ENCODE peak calls at places on chromosomes 3 and 15, in six cellular contexts. N, B, U, G, O and I are unnamed samples.

GRCh38 chr15:91055548-91056331 is 33.3 kb upstream of the VPS33B start:
- DNase-seq in B (no peak), U (peak; percentile 80), N (peak; percentile 25), G (peak; percentile 79), O (peak; percentile 56), I (peak; percentile 82)

GRCh38 chr3:156642750-156643728 is 31.4 kb upstream of the TIPARP start:
- DNase-seq in B (no peak), U (no peak), N (no peak), O (no peak), G (no peak), I (peak; percentile 34)

GRCh38 chr3:46710229-46710628 is 7.4 kb downstream of the PRSS50 start:
- DNase-seq in B (no peak), O (no peak), G (no peak), N (no peak), U (no peak), I (no peak)

GRCh38 chr3:187247398-187247797 is 44.1 kb downstream of the MASP1 start:
- DNase-seq in G (no peak), N (no peak), U (no peak), O (no peak), B (no peak), I (no peak)

GRCh38 chr3:172286554-172287148 is 161.6 kb downstream of the GHSR start:
- DNase-seq in U (no peak), B (no peak), N (no peak), G (no peak), O (no peak), I (no peak)

GRCh38 chr15:92624401-92624991 is 31.1 kb downstream of the FAM174B start:
- DNase-seq in N (no peak), G (no peak), U (peak; percentile 46), B (no peak), O (no peak), I (peak; percentile 40)

GRCh38 chr15:96184297-96184696 is 146.2 kb upstream of the NR2F2 start:
- DNase-seq in U (no peak), G (no peak), B (no peak), N (no peak), O (no peak), I (no peak)

GRCh38 chr15:45670511-45670910 is 35.7 kb downstream of the SQOR start:
- DNase-seq in G (no peak), N (no peak), O (no peak), B (no peak), U (no peak), I (peak; percentile 37)

GRCh38 chr15:28023422-28023821 is 75.7 kb downstream of the OCA2 start:
- DNase-seq in B (no peak), N (no peak), U (no peak), O (no peak), G (no peak), I (no peak)

GRCh38 chr3:108182339-108182738 is 39.9 kb downstream of the IFT57 start:
- DNase-seq in G (no peak), B (no peak), O (no peak), N (no peak), U (peak; percentile 57), I (peak; percentile 39)

GRCh38 chr15:88142141-88142540 is 114.4 kb downstream of the NTRK3 start:
- DNase-seq in U (no peak), O (no peak), B (no peak), N (no peak), G (no peak), I (no peak)

GRCh38 chr15:28082891-28083688 is 16.0 kb downstream of the OCA2 start:
- DNase-seq in U (no peak), B (no peak), O (no peak), G (no peak), N (no peak), I (no peak)

GRCh38 chr3:41115069-41115468 is 84.2 kb upstream of the CTNNB1 start:
- DNase-seq in G (no peak), U (no peak), N (no peak), O (no peak), B (no peak), I (no peak)

GRCh38 chr15:60000824-60001641 is 3.1 kb upstream of the FOXB1 start:
- DNase-seq in G (no peak), O (no peak), B (no peak), U (no peak), N (no peak), I (no peak)

GRCh38 chr3:126309162-126309561 is 48.0 kb downstream of the KLF15 start:
- DNase-seq in G (peak; percentile 21), N (no peak), U (no peak), B (no peak), O (no peak), I (no peak)

GRCh38 chr15:34009656-34010055 is 29.3 kb downstream of the AVEN start:
- DNase-seq in U (no peak), G (no peak), O (no peak), B (no peak), N (no peak), I (no peak)

GRCh38 chr3:150736316-150736719 is 26.7 kb downstream of the SIAH2 start:
- DNase-seq in U (no peak), O (no peak), G (peak; percentile 65), B (no peak), N (no peak), I (no peak)

GRCh38 chr15:57994468-57995154 is 70.9 kb downstream of the ALDH1A2 start:
- DNase-seq in O (no peak), N (no peak), U (no peak), B (no peak), G (no peak), I (peak; percentile 27)

GRCh38 chr3:150970665-150971327 is 1.7 kb downstream of the CLRN1 start:
- DNase-seq in N (peak; percentile 10), G (no peak), O (no peak), U (no peak), B (no peak), I (peak; percentile 70)

GRCh38 chr15:41659855-41660234 is 360 bp upstream of the MGA start:
- DNase-seq in O (no peak), N (no peak), U (no peak), G (no peak), B (no peak), I (no peak)

GRCh38 chr3:160870327-160870726 is 114.3 kb downstream of the PPM1L start:
- DNase-seq in B (no peak), N (no peak), G (no peak), O (no peak), U (peak; percentile 36), I (no peak)

GRCh38 chr15:51227967-51228783 is 110.2 kb downstream of the CYP19A1 start:
- DNase-seq in U (no peak), N (peak; percentile 79), O (peak; percentile 71), B (no peak), G (no peak), I (peak; percentile 86)

GRCh38 chr3:186514296-186515002 is 29.7 kb downstream of the CRYGS start:
- DNase-seq in G (peak; percentile 49), N (no peak), U (no peak), B (no peak), O (no peak), I (no peak)

GRCh38 chr3:149085828-149086231 is 503 bp downstream of the HLTF start:
- DNase-seq in B (no peak), U (peak; percentile 53), G (peak; percentile 55), O (no peak), N (no peak), I (peak; percentile 54)

GRCh38 chr3:25460751-25461150 is 32.7 kb downstream of the RARB start:
- DNase-seq in B (no peak), G (no peak), N (no peak), U (no peak), O (no peak), I (no peak)